ENCODE peak calls at places on chromosome 2, in five cellular contexts. One of them, this sample, is unnamed.

GRCh38 chr2:12717988-12718661 is 1.4 kb downstream of the TRIB2 start:
- DNase-seq in NCI-H446 treated with DMSO at 0.1 percent for 48 hours: no peak
- DNase-seq in CD8-positive, alpha-beta memory T cell: no peak
- DNase-seq in NCI-H774: no peak
- DNase-seq in HepG2: no peak
- DNase-seq in this sample: no peak

GRCh38 chr2:128803222-128803621 is 484.6 kb upstream of the HS6ST1 start:
- DNase-seq in NCI-H446 treated with DMSO at 0.1 percent for 48 hours: no peak
- DNase-seq in CD8-positive, alpha-beta memory T cell: no peak
- DNase-seq in NCI-H774: no peak
- DNase-seq in HepG2: no peak
- DNase-seq in this sample: no peak

GRCh38 chr2:19651466-19651865 is 250.3 kb downstream of the TTC32 start:
- DNase-seq in NCI-H446 treated with DMSO at 0.1 percent for 48 hours: no peak
- DNase-seq in CD8-positive, alpha-beta memory T cell: no peak
- DNase-seq in NCI-H774: no peak
- DNase-seq in HepG2: no peak
- DNase-seq in this sample: no peak

GRCh38 chr2:231186325-231186724 is 12.1 kb upstream of the ARMC9 start:
- DNase-seq in NCI-H446 treated with DMSO at 0.1 percent for 48 hours: no peak
- DNase-seq in CD8-positive, alpha-beta memory T cell: no peak
- DNase-seq in NCI-H774: no peak
- DNase-seq in HepG2: no peak
- DNase-seq in this sample: no peak

GRCh38 chr2:152385718-152386117 is 50.7 kb downstream of the FMNL2 start:
- DNase-seq in NCI-H446 treated with DMSO at 0.1 percent for 48 hours: peak
- DNase-seq in CD8-positive, alpha-beta memory T cell: no peak
- DNase-seq in NCI-H774: no peak
- DNase-seq in HepG2: no peak
- DNase-seq in this sample: peak

GRCh38 chr2:182622231-182622630 is 93.8 kb upstream of the DNAJC10 start:
- DNase-seq in NCI-H446 treated with DMSO at 0.1 percent for 48 hours: no peak
- DNase-seq in CD8-positive, alpha-beta memory T cell: no peak
- DNase-seq in NCI-H774: no peak
- DNase-seq in HepG2: no peak
- DNase-seq in this sample: no peak

GRCh38 chr2:96540136-96540535 is 3.6 kb downstream of the ARID5A start:
- DNase-seq in NCI-H446 treated with DMSO at 0.1 percent for 48 hours: no peak
- DNase-seq in CD8-positive, alpha-beta memory T cell: no peak
- DNase-seq in NCI-H774: no peak
- DNase-seq in HepG2: no peak
- DNase-seq in this sample: peak

GRCh38 chr2:235707411-235708096 is 213.7 kb downstream of the AGAP1 start:
- DNase-seq in NCI-H446 treated with DMSO at 0.1 percent for 48 hours: no peak
- DNase-seq in CD8-positive, alpha-beta memory T cell: no peak
- DNase-seq in NCI-H774: no peak
- DNase-seq in HepG2: no peak
- DNase-seq in this sample: no peak

GRCh38 chr2:162043132-162043531 is 30.9 kb downstream of the DPP4 start:
- DNase-seq in NCI-H446 treated with DMSO at 0.1 percent for 48 hours: no peak
- DNase-seq in CD8-positive, alpha-beta memory T cell: no peak
- DNase-seq in NCI-H774: no peak
- DNase-seq in HepG2: no peak
- DNase-seq in this sample: no peak

This sample was measured in GM04504.